ENCODE peak calls at places on chromosomes 4 and X, in six cellular contexts. H, W, N, X, R and A are unnamed samples.

GRCh38 chr4:141126769-141127168 is 6.5 kb downstream of the RNF150 start:
- DNase-seq in X (no peak), W (no peak), R (no peak), N (no peak), H (no peak), A (no peak)

GRCh38 chrX:22118161-22118830 is 86.2 kb downstream of the PHEX start:
- DNase-seq in X (no peak), R (no peak), N (no peak), H (no peak), W (no peak), A (peak)

GRCh38 chrX:110748256-110748811 is 47.3 kb downstream of the CHRDL1 start:
- DNase-seq in R (no peak), W (no peak), H (no peak), N (no peak), X (no peak), A (no peak)

GRCh38 chr4:163913571-163913970 is 419.1 kb downstream of the TMA16 start:
- DNase-seq in X (no peak), R (no peak), H (no peak), W (no peak), N (no peak), A (no peak)

GRCh38 chr4:182881928-182882327 is 35.3 kb downstream of the DCTD start:
- DNase-seq in H (no peak), W (no peak), R (no peak), X (no peak), N (no peak), A (no peak)

GRCh38 chrX:71955530-71956120 is 45.0 kb downstream of the NHSL2 start:
- DNase-seq in N (no peak), W (no peak), H (no peak), R (no peak), X (no peak), A (no peak)

GRCh38 chr4:38141808-38142500 is 181.8 kb downstream of the PTTG2 start:
- DNase-seq in X (no peak), R (no peak), H (no peak), N (no peak), W (peak), A (no peak)

GRCh38 chr4:1204286-1204827 is 32.0 kb upstream of the SPON2 start:
- DNase-seq in H (no peak), X (no peak), R (peak), W (no peak), N (no peak), A (no peak)

GRCh38 chrX:135170877-135171519 is at the start of gene CT55:
- DNase-seq in X (no peak), H (no peak), W (no peak), N (no peak), R (no peak), A (no peak)

DNA sequence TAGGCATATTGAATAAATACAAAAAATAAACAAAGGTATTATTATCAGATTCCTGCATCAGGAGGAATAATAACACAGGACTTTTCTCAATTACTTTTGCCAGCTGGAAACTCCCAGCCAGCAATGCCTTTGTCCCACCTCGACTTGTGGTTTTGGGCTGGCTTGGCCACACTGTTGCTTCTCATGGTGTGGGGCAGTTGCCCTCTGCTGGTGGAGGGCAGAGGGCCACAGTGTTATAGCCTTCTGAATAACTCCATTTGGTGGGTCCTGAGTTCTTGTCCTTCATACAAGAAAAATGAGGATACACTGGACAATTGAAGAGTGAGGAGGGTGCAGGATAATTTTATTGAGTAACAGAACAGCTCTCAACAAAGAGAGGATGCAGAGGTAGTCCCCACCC is 1206.0 kb upstream of the ADGRL3 start:
- DNase-seq in W (no peak), X (no peak), R (no peak), H (no peak), N (no peak), A (no peak)
- TF ChIP-seq CTCF in W (no peak), X (no peak), R (no peak), H (peak), N (no peak), A (no peak)

GRCh38 chrX:53018627-53019026 is 30.0 kb upstream of the GPR173 start:
- DNase-seq in N (no peak), H (no peak), R (no peak), W (peak), X (no peak), A (no peak)
- TF ChIP-seq CTCF in N (no peak), H (no peak), R (no peak), W (no peak), X (no peak), A (no peak)

DNA sequence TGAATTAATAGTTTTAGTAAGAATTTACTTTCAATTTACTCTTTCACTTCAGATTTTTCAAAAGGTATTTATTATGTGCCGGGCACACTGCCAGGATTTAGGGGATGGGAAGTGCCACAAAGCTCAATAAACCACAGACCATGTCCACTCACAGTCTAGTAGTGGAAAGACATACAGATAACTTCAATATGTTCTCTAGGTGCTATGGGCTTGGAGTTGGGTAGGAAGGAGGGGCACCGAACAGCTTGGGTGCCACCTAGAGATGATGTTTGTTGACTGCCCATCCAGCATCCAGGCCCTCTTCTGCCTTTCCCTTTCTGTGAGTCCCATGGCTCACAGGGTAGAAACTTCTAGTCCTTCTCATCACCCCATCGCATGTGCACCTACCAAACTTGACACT is 17.8 kb downstream of the MFAP3L start:
- DNase-seq in H (peak), N (no peak), X (no peak), R (no peak), W (no peak), A (no peak)
- TF ChIP-seq CTCF in H (peak), N (no peak), X (no peak), R (no peak), W (no peak), A (no peak)

DNA sequence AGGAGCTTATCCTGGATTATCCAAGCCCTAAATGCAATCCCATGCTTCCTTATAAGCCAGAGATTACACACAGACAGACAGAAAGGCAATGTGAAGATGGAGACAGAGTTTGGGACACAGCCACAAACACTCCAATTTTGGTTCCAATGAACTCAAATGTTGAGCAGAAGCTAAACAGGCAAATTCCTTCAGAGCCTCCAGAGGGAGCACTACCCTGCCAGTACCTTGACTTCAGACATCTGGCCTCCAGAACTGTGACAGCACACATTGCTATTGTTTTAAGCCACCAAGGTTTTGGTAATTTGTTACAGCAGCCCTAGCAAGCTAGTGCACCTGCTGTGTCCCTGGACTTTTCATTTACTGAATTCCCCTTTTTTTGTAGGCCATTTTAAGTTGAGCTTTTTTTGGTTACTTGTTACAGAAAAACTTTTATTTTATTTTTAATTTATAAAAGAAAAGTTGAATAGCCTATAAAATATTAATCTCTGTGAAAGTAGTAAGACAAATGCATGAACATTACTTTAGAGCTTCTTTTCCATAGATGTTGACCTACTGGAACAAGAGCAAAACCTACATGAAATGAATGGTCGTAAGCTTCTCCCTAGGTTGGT is 33.4 kb upstream of the SRD5A3 start:
- DNase-seq in H (peak), N (peak), R (no peak), W (peak), X (peak), A (peak)
- TF ChIP-seq CTCF in H (peak), N (peak), R (peak), W (peak), X (peak), A (peak)

GRCh38 chrX:118508690-118509089 is 13.1 kb downstream of the DOCK11 start:
- DNase-seq in H (no peak), N (no peak), X (no peak), W (peak), R (no peak), A (no peak)
- TF ChIP-seq CTCF in H (no peak), N (peak), X (no peak), W (peak), R (no peak), A (no peak)

GRCh38 chr4:91734682-91735081 is 569.1 kb upstream of the GRID2 start:
- DNase-seq in W (no peak), X (no peak), H (no peak), R (no peak), N (no peak), A (no peak)
- TF ChIP-seq CTCF in W (no peak), X (no peak), H (no peak), R (no peak), N (peak), A (no peak)

GRCh38 chrX:85052636-85053343 is 49.1 kb downstream of the APOOL start:
- DNase-seq in H (no peak), R (no peak), X (no peak), N (no peak), W (peak), A (no peak)
- TF ChIP-seq CTCF in H (peak), R (peak), X (no peak), N (peak), W (peak), A (no peak)

GRCh38 chr4:186669735-186670134 is 53.9 kb downstream of the FAT1 start:
- DNase-seq in H (no peak), R (no peak), W (no peak), N (peak), X (no peak), A (no peak)
- TF ChIP-seq CTCF in H (no peak), R (no peak), W (no peak), N (no peak), X (no peak), A (no peak)